ENCODE peak calls at places on chromosomes 4 and X, in ten cellular contexts. D is fibroblast of mammary gland; I is transverse colon; S is hepatocyte; T is foreskin keratinocyte; X is glutamatergic neuron; H is AG09319; M is choroid plexus epithelial cell; Q is spleen; V is CD4-positive, alpha-beta T cell. J is an unnamed sample.

GRCh38 chr4:87920478-87920877 is 55.0 kb upstream of the SPP1 start:
- DNase-seq in X (no peak), Q (no peak), D (no peak), M (no peak), S (no peak), T (no peak), H (no peak), I (no peak), V (no peak), J (no peak)

GRCh38 chr4:168831585-168831918 is 178.5 kb downstream of the CBR4 start:
- DNase-seq in V (no peak), Q (no peak), D (no peak), H (no peak), T (no peak), X (no peak), M (no peak), I (no peak), S (no peak), J (no peak)

GRCh38 chrX:110287605-110288004 is 30.3 kb downstream of the AMMECR1 start:
- DNase-seq in M (peak; percentile 60), H (peak; percentile 4), S (no peak), V (no peak), Q (no peak), T (no peak), D (peak; percentile 72), X (no peak), I (no peak), J (no peak)

GRCh38 chr4:47075241-47075640 is 43.9 kb downstream of the GABRB1 start:
- DNase-seq in V (no peak), M (peak; percentile 45), T (peak; percentile 61), H (no peak), S (no peak), Q (no peak), D (peak; percentile 32), X (no peak), I (no peak), J (no peak)

GRCh38 chr4:126869967-126870366 is 762.8 kb upstream of the INTU start:
- DNase-seq in X (no peak), M (no peak), T (peak; percentile 84), I (no peak), V (no peak), Q (no peak), D (no peak), S (no peak), H (no peak), J (no peak)

GRCh38 chrX:63917296-63917695 is 132.3 kb upstream of the ARHGEF9 start:
- DNase-seq in X (no peak), M (no peak), V (no peak), D (no peak), T (no peak), Q (no peak), S (no peak), H (no peak), I (no peak), J (no peak)

GRCh38 chr4:123956204-123956603 is 559.6 kb downstream of the SPRY1 start:
- DNase-seq in V (no peak), X (no peak), I (no peak), H (no peak), M (no peak), D (no peak), Q (no peak), S (no peak), T (no peak), J (no peak)

GRCh38 chr4:158624889-158625478 is 46.7 kb downstream of the C4orf46 start:
- DNase-seq in V (no peak), I (no peak), D (peak; percentile 79), T (peak; percentile 51), M (peak; percentile 89), Q (no peak), H (peak; percentile 44), S (peak; percentile 60), X (no peak), J (peak; percentile 24)

GRCh38 chr4:82745173-82745842 is 53.3 kb downstream of the SCD5 start:
- DNase-seq in M (peak; percentile 86), I (no peak), H (no peak), Q (no peak), D (no peak), T (peak; percentile 98), X (no peak), S (no peak), V (no peak), J (no peak)

DNA sequence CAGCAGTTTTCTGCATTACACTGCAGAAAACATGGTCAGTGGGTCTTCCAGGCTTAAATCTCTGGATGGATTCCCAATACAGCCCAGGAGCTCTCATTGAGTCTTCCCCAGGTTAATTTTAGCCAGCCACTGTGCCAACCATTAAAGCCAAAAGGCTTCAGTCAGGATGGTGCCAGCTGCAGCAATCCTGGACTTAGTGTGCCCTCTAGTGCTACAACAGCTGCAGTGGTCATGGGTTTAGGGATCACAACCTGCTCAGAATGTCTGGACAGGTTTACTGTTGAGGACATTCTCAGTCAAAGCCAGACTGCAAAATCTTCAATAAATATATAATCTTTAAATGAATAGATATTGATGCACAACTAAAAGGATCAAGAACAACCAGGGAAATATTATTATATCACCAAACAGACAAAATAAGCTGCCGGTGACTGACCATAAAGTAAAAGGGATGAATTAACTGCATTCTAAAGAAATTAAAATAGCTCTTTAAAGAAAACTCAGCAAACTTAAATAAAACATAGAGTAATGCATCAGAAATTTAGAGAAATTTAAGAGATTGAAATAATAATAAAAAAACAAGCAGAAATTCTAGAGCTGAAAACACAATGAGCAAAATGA is 639.9 kb downstream of the SPOCK3 start:
- DNase-seq in T (peak; percentile 49), X (peak; percentile 25), I (peak; percentile 13), Q (no peak), H (no peak), V (no peak), M (peak; percentile 62), D (peak; percentile 41), S (peak; percentile 74), J (peak; percentile 23)
- TF ChIP-seq CTCF in T (peak; percentile 78), X (no peak), I (peak; percentile 49), Q (no peak), H (peak; percentile 19), V (no peak), M (peak; percentile 76), D (peak; percentile 66), S (peak; percentile 80), J (peak; percentile 62)

GRCh38 chr4:152408514-152409327 is 127.2 kb downstream of the FBXW7 start:
- DNase-seq in D (peak; percentile 54), X (no peak), Q (no peak), I (no peak), H (no peak), V (no peak), M (peak; percentile 69), T (peak; percentile 36), S (peak; percentile 52), J (peak; percentile 13)
- TF ChIP-seq CTCF in D (peak; percentile 79), X (peak; percentile 84), Q (peak; percentile 55), I (peak; percentile 54), H (peak; percentile 58), V (peak; percentile 64), M (peak; percentile 66), T (peak; percentile 77), S (peak; percentile 61), J (peak; percentile 32)

GRCh38 chrX:1578511-1579173 is 12.8 kb upstream of the AKAP17A start:
- DNase-seq in I (no peak), X (no peak), V (no peak), T (no peak), D (no peak), S (no peak), M (no peak), Q (no peak), H (no peak), J (no peak)

GRCh38 chrX:1587161-1587560 is 4.2 kb upstream of the AKAP17A start:
- DNase-seq in X (no peak), D (no peak), H (no peak), S (no peak), V (no peak), I (no peak), Q (no peak), M (no peak), T (no peak), J (peak; percentile 32)

GRCh38 chrX:1584237-1585011 is 7.0 kb upstream of the AKAP17A start:
- DNase-seq in D (no peak), S (no peak), T (no peak), Q (no peak), I (no peak), H (no peak), M (no peak), V (no peak), X (no peak), J (no peak)

GRCh38 chrX:1581132-1581531 is 10.3 kb upstream of the AKAP17A start:
- DNase-seq in D (peak; percentile 43), M (peak; percentile 66), X (peak; percentile 77), Q (no peak), T (peak; percentile 24), H (no peak), S (no peak), I (peak; percentile 65), V (peak; percentile 65), J (peak; percentile 49)

DNA sequence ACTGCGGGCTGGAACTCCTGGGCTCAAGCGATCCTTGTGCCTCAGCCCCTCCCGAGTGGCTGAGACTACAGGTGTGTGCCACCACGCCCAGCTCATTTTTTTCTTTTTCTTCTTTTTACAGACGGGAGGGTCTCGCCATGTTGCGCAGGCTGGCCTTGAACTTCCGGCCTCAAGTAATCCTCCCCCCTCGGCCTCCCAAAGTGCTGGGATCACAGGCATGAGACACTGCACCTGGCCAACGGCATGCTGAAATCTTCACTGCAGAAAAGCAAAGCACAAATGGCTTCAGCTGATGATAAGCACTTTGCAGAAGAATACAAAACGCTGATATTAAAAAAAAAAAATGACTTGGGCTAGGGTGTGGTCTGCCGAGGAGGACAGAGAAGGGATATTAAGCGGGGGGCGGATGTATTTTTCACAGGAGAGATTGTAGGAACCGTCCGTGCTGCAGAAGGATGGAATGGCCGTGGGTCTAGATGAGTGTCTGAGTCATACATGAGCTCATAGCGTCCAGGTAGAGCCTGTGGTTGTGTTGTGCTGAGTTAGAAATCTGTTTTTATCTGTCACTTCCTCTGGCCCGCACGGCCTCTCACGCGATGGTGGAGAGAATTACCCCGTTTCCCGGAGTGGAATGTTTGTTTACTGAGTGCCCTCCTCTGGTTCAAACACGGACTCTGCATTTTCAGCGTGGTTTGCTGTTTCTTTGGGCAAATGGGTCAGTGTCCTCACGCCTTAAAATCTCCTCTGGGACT is 8.5 kb upstream of the AKAP17A start:
- DNase-seq in I (no peak), X (no peak), T (peak; percentile 46), M (peak; percentile 23), V (peak; percentile 28), Q (no peak), H (no peak), D (peak; percentile 18), S (no peak), J (peak; percentile 75)
- TF ChIP-seq CTCF in I (no peak), X (no peak), T (no peak), M (no peak), V (no peak), Q (no peak), H (no peak), D (no peak), S (no peak), J (peak; percentile 26)

DNA sequence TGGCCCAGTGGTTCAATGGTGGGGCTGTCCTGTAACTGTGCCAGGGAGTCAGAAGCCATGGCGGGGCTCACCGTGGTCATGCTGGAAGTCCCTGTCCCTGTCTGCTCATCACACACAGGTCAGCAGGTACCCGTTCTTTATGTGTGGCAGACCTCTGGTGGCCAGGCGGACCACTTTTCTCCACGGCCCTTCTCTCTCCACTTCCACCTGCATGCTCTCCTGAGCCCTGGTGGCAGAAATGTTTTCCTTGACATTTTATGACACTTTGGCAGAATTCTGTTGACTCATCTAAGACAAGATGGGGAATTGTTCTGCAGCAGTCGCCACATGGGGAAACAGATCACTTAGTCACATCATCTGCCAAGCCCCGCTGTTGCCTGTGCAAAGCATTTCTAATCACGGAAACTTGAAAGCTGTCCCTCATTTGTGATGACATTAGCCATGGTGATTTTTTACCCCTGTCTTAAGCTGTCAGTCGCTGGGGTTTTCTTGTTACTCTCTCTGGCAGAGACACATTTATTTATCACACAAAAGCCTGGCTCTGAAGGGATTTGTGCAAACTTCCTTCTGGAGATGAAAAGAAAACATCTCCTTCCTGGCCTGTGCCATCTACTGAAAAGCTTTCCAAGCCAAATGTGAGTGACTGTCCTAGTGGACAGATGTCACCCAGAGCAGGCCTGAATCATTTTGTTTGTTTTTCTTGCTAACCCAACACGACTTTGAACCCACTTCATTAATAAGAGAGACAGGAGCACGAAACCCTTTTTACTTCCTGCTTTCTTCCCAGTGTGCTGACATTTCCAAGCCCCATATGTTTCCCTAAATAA is 38.8 kb upstream of the STIM2 start:
- DNase-seq in H (no peak), V (no peak), M (no peak), Q (no peak), I (no peak), T (no peak), D (no peak), S (peak; percentile 49), X (no peak), J (no peak)
- TF ChIP-seq CTCF in H (no peak), V (no peak), M (no peak), Q (no peak), I (no peak), T (no peak), D (no peak), S (peak; percentile 21), X (no peak), J (no peak)